ENCODE peak calls at places on chromosomes 6 and 20, in six cellular contexts. W, G, S, A, B and E are unnamed samples.

GRCh38 chr6:76835289-76835688 is 628.0 kb downstream of the HTR1B start:
- DNase-seq in S (no peak), G (no peak), A (no peak), B (no peak), W (no peak), E (no peak)

GRCh38 chr6:92114797-92115196 is 1304.6 kb downstream of the EPHA7 start:
- DNase-seq in G (no peak), S (no peak), W (no peak), A (no peak), B (no peak), E (no peak)

GRCh38 chr6:154426997-154427396 is 70.4 kb upstream of the IPCEF1 start:
- DNase-seq in W (no peak), A (no peak), S (no peak), G (no peak), B (no peak), E (no peak)

GRCh38 chr6:13908955-13909381 is 15.8 kb upstream of the RNF182 start:
- DNase-seq in G (peak), B (peak), A (peak), W (peak), S (peak), E (peak)

GRCh38 chr20:25120920-25121319 is 39.0 kb upstream of the VSX1 start:
- DNase-seq in S (no peak), W (no peak), A (no peak), B (no peak), G (no peak), E (no peak)

GRCh38 chr6:108453601-108454157 is 107.0 kb upstream of the FOXO3 start:
- DNase-seq in B (no peak), A (no peak), G (no peak), S (peak), W (peak), E (no peak)

GRCh38 chr20:39103732-39104131 is 141.6 kb downstream of the DHX35 start:
- DNase-seq in A (no peak), G (no peak), B (no peak), S (no peak), W (no peak), E (no peak)

GRCh38 chr6:85678602-85679444 is 36.1 kb upstream of the SYNCRIP start:
- DNase-seq in G (peak), B (peak), W (peak), A (peak), S (peak), E (peak)

GRCh38 chr6:55578537-55579363 is at the start of gene HMGCLL1:
- DNase-seq in A (no peak), W (peak), B (no peak), G (peak), S (no peak), E (no peak)

GRCh38 chr6:34140075-34140474 is 5.8 kb downstream of the GRM4 start:
- DNase-seq in B (no peak), G (no peak), S (no peak), A (no peak), W (no peak), E (no peak)
- TF ChIP-seq MYC in B (no peak), G (no peak), S (no peak), A (no peak), W (no peak), E (no peak)

DNA sequence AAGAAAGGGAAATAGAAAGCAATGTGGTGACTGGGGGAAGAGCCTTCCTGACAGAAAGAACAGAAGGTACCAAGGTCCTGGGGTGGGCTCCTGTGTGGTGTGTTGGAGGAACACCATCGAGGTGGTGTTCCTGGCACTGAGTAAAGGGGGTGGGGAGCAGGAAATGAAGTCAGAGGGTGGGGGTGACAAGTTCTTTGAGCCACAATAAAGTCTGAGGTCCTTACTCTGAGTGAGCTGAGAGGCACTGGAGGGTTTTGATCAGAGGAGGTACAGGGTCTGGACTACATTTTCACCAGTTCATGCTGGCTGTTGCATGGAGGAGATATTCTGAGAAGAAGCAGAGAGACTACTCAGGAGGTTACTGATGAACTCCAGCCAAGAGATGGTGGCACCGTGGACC is 198.2 kb downstream of the GMPR start:
- DNase-seq in B (no peak), S (no peak), W (no peak), G (no peak), A (no peak), E (no peak)
- TF ChIP-seq MYC in B (no peak), S (no peak), W (no peak), G (no peak), A (no peak), E (no peak)

GRCh38 chr6:137115653-137116052 is 57.8 kb downstream of the IL22RA2 start:
- DNase-seq in S (no peak), B (no peak), A (no peak), W (peak), G (no peak), E (no peak)
- TF ChIP-seq MYC in S (no peak), B (no peak), A (no peak), W (no peak), G (no peak), E (no peak)

GRCh38 chr20:57849868-57850215 is 140.0 kb upstream of the PMEPA1 start:
- DNase-seq in W (no peak), B (no peak), S (no peak), G (no peak), A (no peak), E (no peak)

GRCh38 chr20:57848282-57848681 is 138.5 kb upstream of the PMEPA1 start:
- DNase-seq in B (no peak), A (no peak), W (no peak), S (no peak), G (no peak), E (no peak)

GRCh38 chr20:57844626-57845596 is 135.1 kb upstream of the PMEPA1 start:
- DNase-seq in G (no peak), S (no peak), B (no peak), A (no peak), W (no peak), E (no peak)

GRCh38 chr20:57849126-57849867 is 139.5 kb upstream of the PMEPA1 start:
- DNase-seq in G (no peak), B (no peak), A (no peak), S (no peak), W (no peak), E (no peak)

GRCh38 chr20:57847104-57847503 is 137.3 kb upstream of the PMEPA1 start:
- DNase-seq in G (no peak), B (no peak), A (no peak), S (no peak), W (no peak), E (no peak)
- TF ChIP-seq MYC in G (no peak), B (no peak), A (no peak), S (no peak), W (no peak), E (no peak)

GRCh38 chr6:30325150-30325872 is 1.4 kb upstream of the TRIM39 start:
- DNase-seq in W (peak), G (peak), S (peak), B (peak), A (peak), E (peak)
- TF ChIP-seq MYC in W (no peak), G (no peak), S (no peak), B (no peak), A (no peak), E (no peak)

DNA sequence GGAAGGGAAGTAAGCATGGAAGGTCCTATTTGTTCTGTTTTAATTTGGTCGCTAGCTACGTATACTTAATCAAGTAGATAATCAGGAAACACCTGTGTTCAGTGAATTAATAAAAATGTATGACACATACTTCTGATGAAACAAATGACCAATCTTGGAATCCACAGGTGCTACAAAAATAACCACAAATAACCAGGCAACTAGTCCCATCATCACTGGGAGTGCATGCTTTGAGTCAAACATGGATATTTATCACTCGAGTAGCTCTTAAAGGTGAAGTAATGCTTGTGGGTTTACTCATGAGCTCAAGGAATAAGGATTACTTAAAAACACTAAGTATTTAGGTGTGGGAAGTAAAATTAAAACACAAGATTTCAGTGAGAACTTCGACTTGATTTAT is 285.6 kb upstream of the ID4 start:
- DNase-seq in W (no peak), B (no peak), G (no peak), A (no peak), S (no peak), E (no peak)
- TF ChIP-seq MYC in W (no peak), B (no peak), G (no peak), A (no peak), S (no peak), E (no peak)